ENCODE peak calls at places on chromosome 11, in ten cellular contexts. One of them, this sample, is unnamed.

GRCh38 chr11:78562398-78562797 is 12.3 kb downstream of the NARS2 start:
- DNase-seq in choroid plexus epithelial cell: peak
- DNase-seq in esophagus squamous epithelium: no peak
- DNase-seq in psoas muscle: no peak
- DNase-seq in heart left ventricle: no peak
- DNase-seq in cardiac fibroblast: peak
- DNase-seq in fibroblast of mammary gland: peak
- DNase-seq in HCT116: no peak
- DNase-seq in AG10803: peak
- DNase-seq in stomach: no peak
- DNase-seq in this sample: no peak

GRCh38 chr11:40467771-40468170 is 991.7 kb downstream of the LRRC4C start:
- DNase-seq in choroid plexus epithelial cell: no peak
- DNase-seq in esophagus squamous epithelium: no peak
- DNase-seq in psoas muscle: no peak
- DNase-seq in heart left ventricle: no peak
- DNase-seq in cardiac fibroblast: no peak
- DNase-seq in fibroblast of mammary gland: no peak
- DNase-seq in HCT116: no peak
- DNase-seq in AG10803: no peak
- DNase-seq in stomach: no peak
- DNase-seq in this sample: no peak

GRCh38 chr11:95385577-95385976 is 154.6 kb upstream of the SESN3 start:
- DNase-seq in choroid plexus epithelial cell: no peak
- DNase-seq in esophagus squamous epithelium: no peak
- DNase-seq in psoas muscle: no peak
- DNase-seq in heart left ventricle: no peak
- DNase-seq in cardiac fibroblast: no peak
- DNase-seq in fibroblast of mammary gland: no peak
- DNase-seq in HCT116: no peak
- DNase-seq in AG10803: no peak
- DNase-seq in stomach: no peak
- DNase-seq in this sample: no peak

GRCh38 chr11:17767301-17767885 is 32.8 kb downstream of the KCNC1 start:
- DNase-seq in choroid plexus epithelial cell: peak
- DNase-seq in esophagus squamous epithelium: no peak
- DNase-seq in psoas muscle: no peak
- DNase-seq in heart left ventricle: no peak
- DNase-seq in cardiac fibroblast: no peak
- DNase-seq in fibroblast of mammary gland: peak
- DNase-seq in HCT116: no peak
- DNase-seq in AG10803: peak
- DNase-seq in stomach: no peak
- DNase-seq in this sample: no peak

GRCh38 chr11:68963779-68964178 is 17.0 kb downstream of the MRGPRD start:
- DNase-seq in choroid plexus epithelial cell: no peak
- DNase-seq in esophagus squamous epithelium: no peak
- DNase-seq in psoas muscle: no peak
- DNase-seq in heart left ventricle: no peak
- DNase-seq in cardiac fibroblast: no peak
- DNase-seq in fibroblast of mammary gland: no peak
- DNase-seq in HCT116: no peak
- DNase-seq in AG10803: no peak
- DNase-seq in stomach: no peak
- DNase-seq in this sample: no peak

GRCh38 chr11:19975414-19975990 is 184.8 kb downstream of the DBX1 start:
- DNase-seq in choroid plexus epithelial cell: no peak
- DNase-seq in esophagus squamous epithelium: no peak
- DNase-seq in psoas muscle: no peak
- DNase-seq in heart left ventricle: no peak
- DNase-seq in cardiac fibroblast: no peak
- DNase-seq in fibroblast of mammary gland: no peak
- DNase-seq in HCT116: no peak
- DNase-seq in AG10803: no peak
- DNase-seq in stomach: no peak
- DNase-seq in this sample: no peak

GRCh38 chr11:27694992-27695391 is 5.3 kb downstream of the BDNF start:
- DNase-seq in choroid plexus epithelial cell: peak
- DNase-seq in esophagus squamous epithelium: no peak
- DNase-seq in psoas muscle: no peak
- DNase-seq in heart left ventricle: no peak
- DNase-seq in cardiac fibroblast: peak
- DNase-seq in fibroblast of mammary gland: peak
- DNase-seq in HCT116: no peak
- DNase-seq in AG10803: peak
- DNase-seq in stomach: no peak
- DNase-seq in this sample: no peak

GRCh38 chr11:63939351-63939920 is 634 bp downstream of the NAA40 start:
- DNase-seq in choroid plexus epithelial cell: peak
- DNase-seq in esophagus squamous epithelium: no peak
- DNase-seq in psoas muscle: no peak
- DNase-seq in heart left ventricle: no peak
- DNase-seq in cardiac fibroblast: peak
- DNase-seq in fibroblast of mammary gland: no peak
- DNase-seq in HCT116: no peak
- DNase-seq in AG10803: no peak
- DNase-seq in stomach: no peak
- DNase-seq in this sample: no peak

GRCh38 chr11:135019343-135019742 is 607.3 kb upstream of the B3GAT1 start:
- DNase-seq in choroid plexus epithelial cell: no peak
- DNase-seq in esophagus squamous epithelium: no peak
- DNase-seq in psoas muscle: no peak
- DNase-seq in heart left ventricle: no peak
- DNase-seq in cardiac fibroblast: no peak
- DNase-seq in fibroblast of mammary gland: no peak
- DNase-seq in HCT116: no peak
- DNase-seq in AG10803: no peak
- DNase-seq in stomach: no peak
- DNase-seq in this sample: no peak

GRCh38 chr11:66288138-66288865 is 641 bp downstream of the YIF1A start:
- DNase-seq in choroid plexus epithelial cell: peak
- DNase-seq in esophagus squamous epithelium: no peak
- DNase-seq in psoas muscle: no peak
- DNase-seq in heart left ventricle: no peak
- DNase-seq in cardiac fibroblast: no peak
- DNase-seq in fibroblast of mammary gland: no peak
- DNase-seq in HCT116: no peak
- DNase-seq in AG10803: no peak
- DNase-seq in stomach: no peak
- DNase-seq in this sample: no peak

GRCh38 chr11:74179234-74180126 is 8.4 kb downstream of the PPME1 start:
- DNase-seq in choroid plexus epithelial cell: peak
- DNase-seq in esophagus squamous epithelium: no peak
- DNase-seq in psoas muscle: no peak
- DNase-seq in heart left ventricle: no peak
- DNase-seq in cardiac fibroblast: no peak
- DNase-seq in fibroblast of mammary gland: peak
- DNase-seq in HCT116: no peak
- DNase-seq in AG10803: peak
- DNase-seq in stomach: no peak
- DNase-seq in this sample: no peak

GRCh38 chr11:25981998-25982397 is 349.9 kb upstream of the ANO3 start:
- DNase-seq in choroid plexus epithelial cell: peak
- DNase-seq in esophagus squamous epithelium: no peak
- DNase-seq in psoas muscle: no peak
- DNase-seq in heart left ventricle: peak
- DNase-seq in cardiac fibroblast: peak
- DNase-seq in fibroblast of mammary gland: peak
- DNase-seq in HCT116: no peak
- DNase-seq in AG10803: peak
- DNase-seq in stomach: no peak
- DNase-seq in this sample: peak

GRCh38 chr11:26823963-26824362 is 102.1 kb upstream of the SLC5A12 start:
- DNase-seq in choroid plexus epithelial cell: no peak
- DNase-seq in esophagus squamous epithelium: no peak
- DNase-seq in psoas muscle: no peak
- DNase-seq in heart left ventricle: no peak
- DNase-seq in cardiac fibroblast: no peak
- DNase-seq in fibroblast of mammary gland: no peak
- DNase-seq in HCT116: no peak
- DNase-seq in AG10803: no peak
- DNase-seq in stomach: no peak
- DNase-seq in this sample: no peak

GRCh38 chr11:65590240-65590738 is 5.3 kb downstream of the KCNK7 start:
- DNase-seq in choroid plexus epithelial cell: peak
- DNase-seq in esophagus squamous epithelium: no peak
- DNase-seq in psoas muscle: no peak
- DNase-seq in heart left ventricle: no peak
- DNase-seq in cardiac fibroblast: peak
- DNase-seq in fibroblast of mammary gland: no peak
- DNase-seq in HCT116: no peak
- DNase-seq in AG10803: no peak
- DNase-seq in stomach: no peak
- DNase-seq in this sample: peak

GRCh38 chr11:60777572-60777971 is 7.6 kb upstream of the MS4A10 start:
- DNase-seq in choroid plexus epithelial cell: peak
- DNase-seq in esophagus squamous epithelium: no peak
- DNase-seq in psoas muscle: no peak
- DNase-seq in heart left ventricle: no peak
- DNase-seq in cardiac fibroblast: peak
- DNase-seq in fibroblast of mammary gland: peak
- DNase-seq in HCT116: no peak
- DNase-seq in AG10803: peak
- DNase-seq in stomach: no peak
- DNase-seq in this sample: peak

GRCh38 chr11:12769834-12770345 is 95.7 kb downstream of the TEAD1 start:
- DNase-seq in choroid plexus epithelial cell: peak
- DNase-seq in esophagus squamous epithelium: no peak
- DNase-seq in psoas muscle: no peak
- DNase-seq in heart left ventricle: no peak
- DNase-seq in cardiac fibroblast: peak
- DNase-seq in fibroblast of mammary gland: peak
- DNase-seq in HCT116: peak
- DNase-seq in AG10803: peak
- DNase-seq in stomach: no peak
- DNase-seq in this sample: peak

GRCh38 chr11:132448334-132448995 is 1078.0 kb downstream of the NTM start:
- DNase-seq in choroid plexus epithelial cell: peak
- DNase-seq in esophagus squamous epithelium: no peak
- DNase-seq in psoas muscle: no peak
- DNase-seq in heart left ventricle: no peak
- DNase-seq in cardiac fibroblast: no peak
- DNase-seq in fibroblast of mammary gland: no peak
- DNase-seq in HCT116: no peak
- DNase-seq in AG10803: peak
- DNase-seq in stomach: no peak
- DNase-seq in this sample: peak
- TF ChIP-seq CTCF in choroid plexus epithelial cell: no peak
- TF ChIP-seq CTCF in esophagus squamous epithelium: no peak
- TF ChIP-seq CTCF in psoas muscle: no peak
- TF ChIP-seq CTCF in heart left ventricle: no peak
- TF ChIP-seq CTCF in cardiac fibroblast: no peak
- TF ChIP-seq CTCF in fibroblast of mammary gland: no peak
- TF ChIP-seq CTCF in HCT116: no peak
- TF ChIP-seq CTCF in AG10803: no peak
- TF ChIP-seq CTCF in stomach: no peak
- TF ChIP-seq CTCF in this sample: peak

GRCh38 chr11:119377961-119378667 is 3.4 kb downstream of the USP2 start:
- DNase-seq in choroid plexus epithelial cell: no peak
- DNase-seq in esophagus squamous epithelium: no peak
- DNase-seq in psoas muscle: no peak
- DNase-seq in heart left ventricle: peak
- DNase-seq in cardiac fibroblast: no peak
- DNase-seq in fibroblast of mammary gland: no peak
- DNase-seq in HCT116: no peak
- DNase-seq in AG10803: no peak
- DNase-seq in stomach: no peak
- DNase-seq in this sample: no peak
- H3K4me3 ChIP-seq in choroid plexus epithelial cell: no peak
- H3K4me3 ChIP-seq in esophagus squamous epithelium: no peak
- H3K4me3 ChIP-seq in psoas muscle: peak
- H3K4me3 ChIP-seq in heart left ventricle: peak
- H3K4me3 ChIP-seq in cardiac fibroblast: no peak
- H3K4me3 ChIP-seq in fibroblast of mammary gland: no peak
- H3K4me3 ChIP-seq in HCT116: no peak
- H3K4me3 ChIP-seq in AG10803: no peak
- H3K4me3 ChIP-seq in stomach: no peak
- H3K4me3 ChIP-seq in this sample: no peak

GRCh38 chr11:16408619-16409018 is 52.3 kb upstream of the SOX6 start:
- DNase-seq in choroid plexus epithelial cell: no peak
- DNase-seq in esophagus squamous epithelium: no peak
- DNase-seq in psoas muscle: no peak
- DNase-seq in heart left ventricle: no peak
- DNase-seq in cardiac fibroblast: no peak
- DNase-seq in fibroblast of mammary gland: no peak
- DNase-seq in HCT116: no peak
- DNase-seq in AG10803: no peak
- DNase-seq in stomach: no peak
- DNase-seq in this sample: no peak

GRCh38 chr11:16410479-16410878 is 54.1 kb upstream of the SOX6 start:
- DNase-seq in choroid plexus epithelial cell: no peak
- DNase-seq in esophagus squamous epithelium: no peak
- DNase-seq in psoas muscle: no peak
- DNase-seq in heart left ventricle: no peak
- DNase-seq in cardiac fibroblast: no peak
- DNase-seq in fibroblast of mammary gland: no peak
- DNase-seq in HCT116: no peak
- DNase-seq in AG10803: no peak
- DNase-seq in stomach: no peak
- DNase-seq in this sample: no peak

DNA sequence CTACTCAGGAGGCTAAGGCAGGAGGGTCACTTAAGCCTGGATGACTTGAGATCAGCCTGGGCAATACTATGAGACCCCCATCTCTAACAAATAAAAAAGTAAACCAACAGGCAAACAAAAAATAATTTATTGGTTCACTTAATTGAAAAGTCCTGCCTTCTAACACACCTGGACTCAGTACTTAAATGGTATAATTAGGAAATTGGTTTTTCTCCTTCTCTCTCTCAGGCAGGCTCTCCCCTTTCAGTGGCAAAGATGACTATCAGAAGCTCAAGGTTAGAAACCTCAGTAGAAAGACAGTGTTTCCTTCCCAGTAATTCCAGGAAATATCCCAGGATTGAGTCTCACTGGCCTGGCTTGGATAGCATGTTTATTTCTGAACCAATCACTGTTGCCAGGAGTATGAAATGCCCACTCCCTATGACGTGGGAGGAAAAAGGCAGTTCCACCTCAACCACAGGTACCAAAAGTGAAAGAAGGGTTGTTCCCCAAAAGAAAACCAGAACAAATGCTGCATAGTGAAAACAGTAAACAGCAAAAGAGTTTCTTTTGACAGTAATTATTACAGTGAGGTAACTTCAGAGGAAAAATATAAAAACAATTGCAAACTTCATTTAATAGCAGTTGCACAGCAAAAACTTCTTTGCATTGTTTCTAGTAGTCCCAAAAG is 56.3 kb upstream of the SOX6 start:
- DNase-seq in choroid plexus epithelial cell: no peak
- DNase-seq in esophagus squamous epithelium: no peak
- DNase-seq in psoas muscle: no peak
- DNase-seq in heart left ventricle: no peak
- DNase-seq in cardiac fibroblast: no peak
- DNase-seq in fibroblast of mammary gland: no peak
- DNase-seq in HCT116: no peak
- DNase-seq in AG10803: no peak
- DNase-seq in stomach: no peak
- DNase-seq in this sample: no peak
- TF ChIP-seq CTCF in choroid plexus epithelial cell: no peak
- TF ChIP-seq CTCF in esophagus squamous epithelium: no peak
- TF ChIP-seq CTCF in psoas muscle: no peak
- TF ChIP-seq CTCF in heart left ventricle: no peak
- TF ChIP-seq CTCF in cardiac fibroblast: no peak
- TF ChIP-seq CTCF in fibroblast of mammary gland: no peak
- TF ChIP-seq CTCF in HCT116: no peak
- TF ChIP-seq CTCF in AG10803: no peak
- TF ChIP-seq CTCF in stomach: no peak
- TF ChIP-seq CTCF in this sample: no peak

GRCh38 chr11:2138075-2138435 is 1.1 kb downstream of the IGF2 start:
- DNase-seq in choroid plexus epithelial cell: no peak
- DNase-seq in esophagus squamous epithelium: no peak
- DNase-seq in psoas muscle: peak
- DNase-seq in heart left ventricle: no peak
- DNase-seq in cardiac fibroblast: no peak
- DNase-seq in fibroblast of mammary gland: no peak
- DNase-seq in HCT116: no peak
- DNase-seq in AG10803: no peak
- DNase-seq in stomach: no peak
- DNase-seq in this sample: peak
- H3K4me3 ChIP-seq in choroid plexus epithelial cell: peak
- H3K4me3 ChIP-seq in esophagus squamous epithelium: peak
- H3K4me3 ChIP-seq in psoas muscle: peak
- H3K4me3 ChIP-seq in heart left ventricle: peak
- H3K4me3 ChIP-seq in cardiac fibroblast: no peak
- H3K4me3 ChIP-seq in fibroblast of mammary gland: no peak
- H3K4me3 ChIP-seq in HCT116: peak
- H3K4me3 ChIP-seq in AG10803: no peak
- H3K4me3 ChIP-seq in stomach: peak
- H3K4me3 ChIP-seq in this sample: no peak